ENCODE peak calls at places on chromosome 18, in six cellular contexts. U is endodermal cell, J is esophagus squamous epithelium, H is right atrium auricular region, K is DND-41, T is adrenal gland. D is an unnamed sample.
A peak's percentile ranks its signal among the peaks of the same experiment; 100 is the strongest.

GRCh38 chr18:79441261-79441819 is 45.6 kb downstream of the NFATC1 start:
- DNase-seq in K (no peak), J (no peak), H (no peak), T (no peak), U (no peak), D (no peak)

GRCh38 chr18:7417742-7418141 is 149.4 kb upstream of the PTPRM start:
- DNase-seq in T (no peak), K (no peak), U (no peak), H (no peak), J (no peak), D (no peak)

GRCh38 chr18:28960146-28960545 is 783.2 kb upstream of the CDH2 start:
- DNase-seq in T (no peak), H (no peak), K (no peak), J (no peak), U (no peak), D (no peak)

GRCh38 chr18:3713708-3714107 is 263.7 kb downstream of the TGIF1 start:
- DNase-seq in H (no peak), J (no peak), K (no peak), U (no peak), T (no peak), D (no peak)

GRCh38 chr18:79460445-79461300 is 64.9 kb downstream of the NFATC1 start:
- DNase-seq in U (no peak), K (no peak), H (no peak), T (no peak), J (no peak), D (no peak)

GRCh38 chr18:3455938-3456685 is 6.1 kb downstream of the TGIF1 start:
- DNase-seq in H (no peak), U (no peak), K (no peak), J (no peak), T (no peak), D (no peak)

GRCh38 chr18:51194604-51195003 is 2.9 kb downstream of the MEX3C start:
- DNase-seq in U (no peak), J (no peak), K (no peak), T (no peak), H (no peak), D (no peak)

GRCh38 chr18:77067315-77068061 is 65.1 kb downstream of the MBP start:
- DNase-seq in U (no peak), J (no peak), K (peak; percentile 78), H (peak; percentile 83), T (peak; percentile 43), D (peak; percentile 74)

GRCh38 chr18:11859282-11859797 is 8.1 kb downstream of the CHMP1B start:
- DNase-seq in J (no peak), H (no peak), K (no peak), T (no peak), U (peak; percentile 43), D (no peak)

GRCh38 chr18:76658627-76659026 is 163.6 kb upstream of the ZNF516 start:
- DNase-seq in U (peak; percentile 88), J (no peak), T (no peak), H (no peak), K (peak; percentile 67), D (no peak)

GRCh38 chr18:62682396-62682795 is 32.9 kb upstream of the PHLPP1 start:
- DNase-seq in J (no peak), T (no peak), H (no peak), K (no peak), U (no peak), D (no peak)

GRCh38 chr18:6591491-6591890 is 138.0 kb upstream of the ARHGAP28 start:
- DNase-seq in J (no peak), H (no peak), K (no peak), T (no peak), U (no peak), D (no peak)

GRCh38 chr18:4356929-4357328 is 98.2 kb downstream of the DLGAP1 start:
- DNase-seq in J (no peak), H (no peak), K (no peak), T (no peak), U (no peak), D (no peak)

GRCh38 chr18:61822879-61823278 is 69.9 kb downstream of the RNF152 start:
- DNase-seq in T (no peak), K (no peak), J (no peak), U (no peak), H (no peak), D (no peak)

GRCh38 chr18:2502880-2503279 is 68.4 kb downstream of the METTL4 start:
- DNase-seq in J (no peak), U (no peak), K (no peak), T (no peak), H (no peak), D (no peak)

GRCh38 chr18:27185025-27185763 is at the start of gene CHST9:
- DNase-seq in J (no peak), T (no peak), H (no peak), K (no peak), U (peak; percentile 86), D (no peak)

GRCh38 chr18:75161629-75162028 is 47.3 kb downstream of the PTGR3 start:
- DNase-seq in T (peak; percentile 47), K (peak; percentile 63), U (peak; percentile 51), J (no peak), H (no peak), D (no peak)

GRCh38 chr18:275486-275885 is 7.6 kb upstream of the THOC1 start:
- DNase-seq in U (no peak), T (no peak), K (no peak), J (no peak), H (no peak), D (no peak)

GRCh38 chr18:41532344-41533086 is 422.5 kb upstream of the PIK3C3 start:
- DNase-seq in K (no peak), T (no peak), J (no peak), U (peak; percentile 55), H (no peak), D (no peak)

DNA sequence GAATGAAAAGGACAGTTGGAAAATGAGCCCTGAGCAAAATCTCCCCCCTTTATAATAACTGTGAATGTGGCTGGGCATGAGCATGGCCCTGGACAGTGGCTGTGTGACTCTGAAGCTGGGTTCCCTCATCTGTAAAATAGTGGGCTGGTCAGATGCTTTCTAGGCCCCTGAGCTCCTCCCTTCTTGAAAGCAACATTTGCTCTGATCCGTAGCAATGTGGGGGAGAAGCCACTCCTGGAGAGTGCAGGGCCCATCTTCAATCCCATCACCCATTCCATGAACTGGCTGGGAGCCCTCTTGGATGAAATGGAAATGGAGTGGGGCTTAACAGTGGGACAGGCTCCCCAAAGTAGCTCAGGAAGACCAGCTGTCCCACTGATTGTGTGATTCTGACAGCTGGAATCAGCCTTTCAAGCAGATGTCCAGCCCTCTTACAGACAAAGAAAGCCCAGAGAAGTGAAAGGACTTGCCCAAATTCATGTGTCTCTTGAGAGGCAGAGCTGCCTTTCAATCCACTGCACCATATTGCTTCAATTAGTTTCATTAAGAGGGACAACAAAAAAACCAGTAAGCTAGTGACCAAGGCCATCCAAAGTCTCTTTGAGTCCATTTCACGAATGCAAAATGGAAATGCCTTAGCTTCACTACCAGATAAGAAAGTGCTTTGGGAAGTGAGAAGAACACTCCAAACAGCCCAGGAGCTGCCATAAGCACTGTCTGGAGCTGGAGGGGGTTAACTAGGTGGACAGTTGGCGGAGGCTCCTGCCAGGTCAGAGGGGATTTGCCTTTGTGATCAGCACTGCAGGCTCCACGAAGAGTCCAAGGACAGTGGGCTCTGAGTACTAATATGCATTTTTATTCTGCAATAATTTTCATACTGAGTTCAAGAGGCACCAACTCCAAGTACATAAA is 233.0 kb upstream of the SMAD2 start:
- DNase-seq in K (no peak), J (no peak), U (no peak), H (no peak), T (no peak), D (no peak)
- H3K4me1 ChIP-seq in K (peaks cover 12% of the 10 kb centered on the region), J (peaks cover 45% of the 10 kb centered on the region), U (peaks cover 8% of the 10 kb centered on the region), H (no peaks in the 10 kb centered on the region), T (peaks cover 36% of the 10 kb centered on the region), D (peaks cover 8% of the 10 kb centered on the region)

DNA sequence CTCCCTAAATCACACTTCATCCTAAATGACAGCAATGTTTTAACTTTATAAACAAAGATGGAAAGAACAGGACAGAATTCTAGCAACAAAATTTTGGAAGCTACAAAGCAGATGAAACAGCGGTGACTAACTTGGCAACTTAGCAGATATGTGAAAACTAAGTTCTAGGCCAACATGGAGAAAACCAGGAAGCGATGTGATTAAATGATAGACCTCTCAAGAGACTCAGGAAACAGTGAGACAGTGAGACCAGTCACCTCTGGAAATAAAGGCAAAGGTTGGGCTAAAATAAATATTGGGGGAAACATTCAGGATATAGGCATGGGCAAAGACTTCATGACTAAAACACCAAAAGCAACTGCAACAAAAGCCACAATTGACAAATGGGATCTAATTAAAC is 24.4 kb upstream of the ZBTB7C start:
- DNase-seq in K (no peak), H (no peak), T (no peak), J (no peak), U (no peak), D (no peak)
- H3K4me1 ChIP-seq in K (no peaks in the 10 kb centered on the region), H (no peaks in the 10 kb centered on the region), T (no peaks in the 10 kb centered on the region), J (peaks cover 13% of the 10 kb centered on the region), U (no peaks in the 10 kb centered on the region), D (peaks cover 3% of the 10 kb centered on the region)

GRCh38 chr18:36408606-36409005 is 111.1 kb downstream of the FHOD3 start:
- DNase-seq in H (no peak), U (no peak), T (no peak), J (no peak), K (no peak), D (no peak)

GRCh38 chr18:36406805-36407204 is 109.3 kb downstream of the FHOD3 start:
- DNase-seq in U (no peak), J (no peak), K (no peak), T (no peak), H (no peak), D (no peak)

GRCh38 chr18:36410346-36410745 is 112.8 kb downstream of the FHOD3 start:
- DNase-seq in U (no peak), K (no peak), J (no peak), H (no peak), T (no peak), D (no peak)

GRCh38 chr18:36411745-36412168 is 114.2 kb downstream of the FHOD3 start:
- DNase-seq in U (peak; percentile 90), H (no peak), K (no peak), J (no peak), T (no peak), D (no peak)

DNA sequence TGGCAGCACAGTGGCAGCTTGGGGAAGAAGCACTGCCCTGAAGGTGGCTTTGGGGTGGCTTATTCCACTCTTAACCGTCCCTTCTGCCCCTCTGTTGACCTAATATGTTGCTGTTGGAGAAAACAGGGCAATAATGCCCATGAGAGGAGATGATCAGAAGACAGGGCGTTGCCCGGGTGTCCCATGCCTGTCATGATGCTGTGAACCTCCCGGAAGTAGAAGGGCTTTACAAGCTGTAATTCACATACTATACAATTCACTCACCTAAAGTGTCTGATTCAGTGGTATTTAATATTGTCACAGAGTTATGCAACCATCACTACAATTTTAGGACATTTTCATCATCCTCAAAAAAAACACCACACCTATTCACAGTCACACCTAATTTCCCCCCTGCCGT is 112.3 kb downstream of the FHOD3 start:
- DNase-seq in T (no peak), J (no peak), H (no peak), K (no peak), U (no peak), D (no peak)
- H3K4me1 ChIP-seq in T (no peaks in the 10 kb centered on the region), J (no peaks in the 10 kb centered on the region), H (no peaks in the 10 kb centered on the region), K (no peaks in the 10 kb centered on the region), U (no peaks in the 10 kb centered on the region), D (no peaks in the 10 kb centered on the region)

GRCh38 chr18:45686892-45687611 is 36.9 kb upstream of the SLC14A1 start:
- DNase-seq in U (peak; percentile 63), H (no peak), T (peak; percentile 30), K (peak; percentile 91), J (peak; percentile 17), D (no peak)
- H3K4me1 ChIP-seq in U (no peaks in the 10 kb centered on the region), H (no peaks in the 10 kb centered on the region), T (no peaks in the 10 kb centered on the region), K (peaks cover 83% of the 10 kb centered on the region), J (no peaks in the 10 kb centered on the region), D (no peaks in the 10 kb centered on the region)